ENCODE peak calls at places on chromosomes 5 and 9, in eight cellular contexts. E, T, B, R, U, Z, N and O are unnamed samples.

GRCh38 chr5:176870110-176870591 is 29.0 kb downstream of the HK3 start:
- DNase-seq in R (no peak), E (no peak), N (no peak), U (peak), T (peak), Z (peak), B (no peak), O (no peak)

GRCh38 chr5:80246995-80247729 is 8.7 kb downstream of the SERINC5 start:
- DNase-seq in R (no peak), E (peak), T (peak), B (no peak), Z (peak), U (peak), N (no peak), O (no peak)

GRCh38 chr9:27539479-27540441 is 10.1 kb upstream of the MOB3B start:
- DNase-seq in E (peak), B (no peak), N (no peak), R (no peak), T (no peak), U (no peak), Z (peak), O (no peak)

GRCh38 chr5:106595864-106596263 is 1074.9 kb downstream of the EFNA5 start:
- DNase-seq in B (no peak), T (no peak), U (no peak), N (no peak), R (no peak), E (no peak), Z (no peak), O (no peak)

GRCh38 chr9:79796411-79796810 is 224.6 kb downstream of the TLE4 start:
- DNase-seq in R (no peak), Z (no peak), U (no peak), T (no peak), B (no peak), E (no peak), N (no peak), O (no peak)

GRCh38 chr9:131271506-131271931 is 4.8 kb downstream of the FAM78A start:
- DNase-seq in T (no peak), U (no peak), N (no peak), Z (no peak), E (no peak), B (no peak), R (no peak), O (no peak)

GRCh38 chr5:102762828-102763227 is 7.7 kb downstream of the PAM start:
- DNase-seq in R (no peak), E (no peak), B (no peak), Z (peak), N (no peak), U (no peak), T (no peak), O (no peak)

GRCh38 chr9:69936427-69936826 is 107.2 kb upstream of the MAMDC2 start:
- DNase-seq in B (no peak), R (no peak), T (no peak), U (no peak), Z (peak), E (no peak), N (no peak), O (no peak)

GRCh38 chr9:22050924-22051323 is 41.8 kb upstream of the CDKN2B start:
- DNase-seq in B (no peak), R (no peak), E (no peak), N (no peak), Z (no peak), T (no peak), U (no peak), O (no peak)

GRCh38 chr5:143205386-143205785 is 198.1 kb downstream of the NR3C1 start:
- DNase-seq in T (no peak), R (no peak), U (no peak), N (no peak), E (peak), Z (peak), B (no peak), O (no peak)

GRCh38 chr9:33748633-33749304 is 46.6 kb upstream of the PRSS3 start:
- DNase-seq in B (no peak), T (no peak), E (no peak), U (no peak), N (no peak), R (peak), Z (no peak), O (no peak)

GRCh38 chr9:100999914-101000540 is 28.5 kb upstream of the PLPPR1 start:
- DNase-seq in T (no peak), Z (no peak), U (no peak), R (no peak), N (no peak), B (no peak), E (no peak), O (no peak)

GRCh38 chr5:131466171-131466766 is 168.8 kb downstream of the RAPGEF6 start:
- DNase-seq in T (no peak), E (no peak), R (no peak), Z (peak), U (no peak), N (no peak), B (no peak), O (no peak)

GRCh38 chr9:91799113-91799735 is 150.8 kb downstream of the ROR2 start:
- DNase-seq in B (no peak), T (no peak), R (no peak), E (no peak), N (no peak), U (no peak), Z (no peak), O (no peak)

GRCh38 chr5:65247594-65247993 is 234.1 kb downstream of the ADAMTS6 start:
- DNase-seq in R (no peak), B (no peak), T (no peak), N (no peak), E (no peak), U (no peak), Z (no peak), O (no peak)

GRCh38 chr5:83632874-83633273 is 87.8 kb downstream of the HAPLN1 start:
- DNase-seq in Z (peak), B (no peak), T (peak), E (no peak), R (no peak), N (no peak), U (no peak), O (no peak)

GRCh38 chr5:151700816-151701215 is 14.1 kb upstream of the SPARC start:
- DNase-seq in R (no peak), T (no peak), E (no peak), U (no peak), Z (no peak), N (no peak), B (no peak), O (no peak)
- H3K4me3 ChIP-seq in R (no peak), T (no peak), E (no peak), U (no peak), Z (no peak), N (no peak), B (no peak), O (no peak)

GRCh38 chr9:120757268-120757900 is 35.8 kb downstream of the FBXW2 start:
- DNase-seq in B (no peak), E (no peak), N (no peak), U (no peak), T (no peak), R (no peak), Z (no peak), O (no peak)
- H3K4me3 ChIP-seq in B (no peak), E (no peak), N (no peak), U (no peak), T (no peak), R (no peak), Z (no peak), O (no peak)

DNA sequence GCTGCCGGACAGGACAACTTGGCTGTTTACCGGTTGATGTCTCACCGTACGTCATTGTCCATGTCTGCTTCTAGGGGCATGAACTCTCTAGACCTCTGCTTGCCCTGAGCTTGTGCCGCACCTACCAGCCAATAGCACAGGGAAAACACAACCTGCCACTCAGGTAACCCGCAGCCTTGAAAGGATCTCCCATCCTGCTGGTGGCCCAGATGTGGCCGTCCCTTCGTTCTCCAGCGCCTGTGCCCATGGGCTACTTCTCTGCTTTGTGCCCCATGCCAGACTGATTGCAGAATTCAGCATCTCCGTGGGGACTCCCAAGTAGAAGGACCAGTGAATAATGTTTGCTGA is 178.1 kb upstream of the MVB12B start:
- DNase-seq in R (no peak), T (no peak), B (no peak), N (no peak), U (no peak), E (no peak), Z (no peak), O (no peak)
- H3K4me3 ChIP-seq in R (no peak), T (no peak), B (no peak), N (no peak), U (no peak), E (no peak), Z (no peak), O (no peak)

GRCh38 chr5:90356612-90357011 is 52.9 kb downstream of the CETN3 start:
- DNase-seq in T (no peak), Z (peak), U (no peak), N (no peak), B (no peak), R (no peak), E (no peak), O (no peak)
- H3K4me3 ChIP-seq in T (no peak), Z (no peak), U (no peak), N (no peak), B (no peak), R (no peak), E (no peak), O (no peak)

GRCh38 chr5:77631166-77631582 is 7.3 kb downstream of the OTP start:
- DNase-seq in U (no peak), E (no peak), Z (no peak), R (no peak), N (no peak), B (no peak), T (no peak), O (no peak)
- H3K4me3 ChIP-seq in U (no peak), E (no peak), Z (no peak), R (peak), N (peak), B (peak), T (peak), O (peak)

GRCh38 chr5:157166494-157167218 is 592 bp upstream of the GARIN3 start:
- DNase-seq in U (no peak), T (no peak), R (no peak), E (no peak), N (no peak), Z (no peak), B (no peak), O (no peak)
- H3K4me3 ChIP-seq in U (no peak), T (no peak), R (no peak), E (no peak), N (no peak), Z (no peak), B (no peak), O (no peak)

DNA sequence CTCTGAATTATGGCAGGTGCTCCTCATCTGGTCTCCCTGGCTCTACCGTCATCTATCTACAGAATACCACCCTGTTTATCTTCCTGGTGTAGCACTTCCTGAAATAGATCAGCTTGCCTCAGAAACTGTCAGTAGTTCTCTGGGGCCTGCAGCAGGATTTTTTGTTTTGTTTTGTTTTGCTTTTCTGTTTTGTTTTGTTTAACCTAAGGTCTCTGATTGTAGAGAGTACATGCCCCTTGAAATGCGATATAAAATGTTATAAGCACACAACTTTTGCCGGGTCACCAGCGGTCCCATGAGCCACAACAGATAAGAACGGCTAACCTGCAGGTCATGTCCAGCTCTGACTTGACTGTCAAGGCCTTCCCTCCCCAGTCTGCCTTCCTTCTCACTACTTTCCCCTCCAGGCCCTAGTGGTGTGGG is 26.6 kb upstream of the CREBRF start:
- DNase-seq in N (no peak), U (no peak), E (no peak), T (no peak), R (no peak), B (no peak), Z (no peak), O (no peak)
- H3K4me3 ChIP-seq in N (no peak), U (no peak), E (no peak), T (no peak), R (no peak), B (no peak), Z (no peak), O (no peak)

GRCh38 chr5:88396635-88397285 is 128.1 kb upstream of the TMEM161B start:
- DNase-seq in E (no peak), U (no peak), B (no peak), R (no peak), Z (no peak), N (no peak), T (no peak), O (no peak)
- H3K4me3 ChIP-seq in E (no peak), U (no peak), B (no peak), R (no peak), Z (no peak), N (no peak), T (no peak), O (no peak)

DNA sequence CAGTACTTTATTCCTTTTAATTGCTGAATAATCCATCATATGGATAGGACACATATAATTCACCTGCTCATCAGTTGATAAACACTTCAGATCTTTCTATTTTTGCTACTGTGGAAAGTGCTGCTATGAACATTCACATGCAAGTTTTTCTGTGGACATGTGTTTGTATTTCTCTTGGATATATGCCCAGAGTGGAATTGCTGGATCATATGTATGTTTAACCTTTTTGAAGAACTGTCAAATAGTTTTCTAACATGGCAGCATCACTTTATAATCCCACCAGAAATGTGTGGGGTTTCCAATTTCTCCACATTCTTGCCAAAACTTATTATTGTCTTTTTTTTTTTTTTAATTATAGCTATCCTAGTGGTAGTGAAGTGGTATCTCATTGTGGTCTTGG is 15.1 kb downstream of the CARTPT start:
- DNase-seq in R (no peak), T (no peak), E (no peak), N (no peak), Z (no peak), B (no peak), U (no peak), O (no peak)
- H3K4me3 ChIP-seq in R (no peak), T (no peak), E (no peak), N (no peak), Z (no peak), B (no peak), U (no peak), O (no peak)